ENCODE peak calls at places on chromosomes 6 and 20, in eight cellular contexts. One of them, this sample, is unnamed.

GRCh38 chr6:169173532-169174268 is 79.9 kb downstream of the THBS2 start:
- DNase-seq in right cardiac atrium: no peak
- DNase-seq in neuronal stem cell: no peak
- DNase-seq in adrenal gland: no peak
- DNase-seq in mesendoderm: no peak
- DNase-seq in heart left ventricle: no peak
- DNase-seq in A549: no peak
- DNase-seq in CD8-positive, alpha-beta T cell: no peak
- DNase-seq in this sample: peak

GRCh38 chr6:100461273-100461919 is 3.3 kb downstream of the SIM1 start:
- DNase-seq in right cardiac atrium: no peak
- DNase-seq in neuronal stem cell: peak
- DNase-seq in adrenal gland: no peak
- DNase-seq in mesendoderm: peak
- DNase-seq in heart left ventricle: no peak
- DNase-seq in A549: peak
- DNase-seq in CD8-positive, alpha-beta T cell: no peak
- DNase-seq in this sample: no peak

GRCh38 chr6:143060806-143061596 is at the start of gene AIG1:
- DNase-seq in right cardiac atrium: no peak
- DNase-seq in neuronal stem cell: peak
- DNase-seq in adrenal gland: no peak
- DNase-seq in mesendoderm: peak
- DNase-seq in heart left ventricle: peak
- DNase-seq in A549: peak
- DNase-seq in CD8-positive, alpha-beta T cell: peak
- DNase-seq in this sample: peak

GRCh38 chr6:132333639-132334516 is 67.4 kb downstream of the MOXD1 start:
- DNase-seq in right cardiac atrium: peak
- DNase-seq in neuronal stem cell: no peak
- DNase-seq in adrenal gland: peak
- DNase-seq in mesendoderm: peak
- DNase-seq in heart left ventricle: no peak
- DNase-seq in A549: peak
- DNase-seq in CD8-positive, alpha-beta T cell: no peak
- DNase-seq in this sample: no peak

GRCh38 chr6:128803911-128804310 is 79.0 kb upstream of the LAMA2 start:
- DNase-seq in right cardiac atrium: no peak
- DNase-seq in neuronal stem cell: no peak
- DNase-seq in adrenal gland: no peak
- DNase-seq in mesendoderm: no peak
- DNase-seq in heart left ventricle: no peak
- DNase-seq in A549: no peak
- DNase-seq in CD8-positive, alpha-beta T cell: no peak
- DNase-seq in this sample: no peak

GRCh38 chr6:38720295-38720694 is 5.2 kb downstream of the DNAH8 start:
- DNase-seq in right cardiac atrium: no peak
- DNase-seq in neuronal stem cell: peak
- DNase-seq in adrenal gland: no peak
- DNase-seq in mesendoderm: peak
- DNase-seq in heart left ventricle: no peak
- DNase-seq in A549: no peak
- DNase-seq in CD8-positive, alpha-beta T cell: no peak
- DNase-seq in this sample: no peak

GRCh38 chr6:105322499-105323231 is 80.2 kb downstream of the PREP start:
- DNase-seq in right cardiac atrium: no peak
- DNase-seq in neuronal stem cell: no peak
- DNase-seq in adrenal gland: no peak
- DNase-seq in mesendoderm: no peak
- DNase-seq in heart left ventricle: no peak
- DNase-seq in A549: no peak
- DNase-seq in CD8-positive, alpha-beta T cell: no peak
- DNase-seq in this sample: no peak

GRCh38 chr6:110530671-110531070 is 54.3 kb upstream of the SLC22A16 start:
- DNase-seq in right cardiac atrium: no peak
- DNase-seq in neuronal stem cell: no peak
- DNase-seq in adrenal gland: no peak
- DNase-seq in mesendoderm: no peak
- DNase-seq in heart left ventricle: no peak
- DNase-seq in A549: no peak
- DNase-seq in CD8-positive, alpha-beta T cell: no peak
- DNase-seq in this sample: no peak

GRCh38 chr6:139290787-139291294 is 957 bp downstream of the TXLNB start:
- DNase-seq in right cardiac atrium: no peak
- DNase-seq in neuronal stem cell: no peak
- DNase-seq in adrenal gland: peak
- DNase-seq in mesendoderm: no peak
- DNase-seq in heart left ventricle: no peak
- DNase-seq in A549: no peak
- DNase-seq in CD8-positive, alpha-beta T cell: peak
- DNase-seq in this sample: no peak

GRCh38 chr20:38725959-38726848 is 1.9 kb downstream of the SLC32A1 start:
- DNase-seq in right cardiac atrium: no peak
- DNase-seq in neuronal stem cell: peak
- DNase-seq in adrenal gland: no peak
- DNase-seq in mesendoderm: peak
- DNase-seq in heart left ventricle: no peak
- DNase-seq in A549: peak
- DNase-seq in CD8-positive, alpha-beta T cell: peak
- DNase-seq in this sample: no peak

GRCh38 chr6:155120034-155120433 is 124.9 kb downstream of the TIAM2 start:
- DNase-seq in right cardiac atrium: no peak
- DNase-seq in neuronal stem cell: peak
- DNase-seq in adrenal gland: no peak
- DNase-seq in mesendoderm: peak
- DNase-seq in heart left ventricle: no peak
- DNase-seq in A549: no peak
- DNase-seq in CD8-positive, alpha-beta T cell: no peak
- DNase-seq in this sample: no peak

GRCh38 chr6:152221806-152222628 is 414.5 kb downstream of the ESR1 start:
- DNase-seq in right cardiac atrium: no peak
- DNase-seq in neuronal stem cell: no peak
- DNase-seq in adrenal gland: no peak
- DNase-seq in mesendoderm: no peak
- DNase-seq in heart left ventricle: no peak
- DNase-seq in A549: no peak
- DNase-seq in CD8-positive, alpha-beta T cell: no peak
- DNase-seq in this sample: no peak

GRCh38 chr6:168962886-168963285 is 290.8 kb downstream of the THBS2 start:
- DNase-seq in right cardiac atrium: peak
- DNase-seq in neuronal stem cell: no peak
- DNase-seq in adrenal gland: no peak
- DNase-seq in mesendoderm: no peak
- DNase-seq in heart left ventricle: no peak
- DNase-seq in A549: no peak
- DNase-seq in CD8-positive, alpha-beta T cell: no peak
- DNase-seq in this sample: no peak

GRCh38 chr6:85449388-85449817 is 480 bp upstream of the NT5E start:
- DNase-seq in right cardiac atrium: peak
- DNase-seq in neuronal stem cell: peak
- DNase-seq in adrenal gland: no peak
- DNase-seq in mesendoderm: peak
- DNase-seq in heart left ventricle: no peak
- DNase-seq in A549: peak
- DNase-seq in CD8-positive, alpha-beta T cell: peak
- DNase-seq in this sample: no peak

GRCh38 chr6:86706449-86706848 is 230.9 kb upstream of the HTR1E start:
- DNase-seq in right cardiac atrium: no peak
- DNase-seq in neuronal stem cell: no peak
- DNase-seq in adrenal gland: no peak
- DNase-seq in mesendoderm: peak
- DNase-seq in heart left ventricle: no peak
- DNase-seq in A549: no peak
- DNase-seq in CD8-positive, alpha-beta T cell: no peak
- DNase-seq in this sample: no peak

GRCh38 chr20:43911066-43911465 is 3.6 kb upstream of the TOX2 start:
- DNase-seq in right cardiac atrium: no peak
- DNase-seq in neuronal stem cell: no peak
- DNase-seq in adrenal gland: no peak
- DNase-seq in mesendoderm: peak
- DNase-seq in heart left ventricle: no peak
- DNase-seq in A549: no peak
- DNase-seq in CD8-positive, alpha-beta T cell: no peak
- DNase-seq in this sample: peak

GRCh38 chr20:6095409-6095808 is 27.4 kb downstream of the FERMT1 start:
- DNase-seq in right cardiac atrium: no peak
- DNase-seq in neuronal stem cell: no peak
- DNase-seq in adrenal gland: no peak
- DNase-seq in mesendoderm: no peak
- DNase-seq in heart left ventricle: no peak
- DNase-seq in A549: no peak
- DNase-seq in CD8-positive, alpha-beta T cell: no peak
- DNase-seq in this sample: no peak
- H3K27ac ChIP-seq in right cardiac atrium: no peak
- H3K27ac ChIP-seq in neuronal stem cell: no peak
- H3K27ac ChIP-seq in adrenal gland: no peak
- H3K27ac ChIP-seq in mesendoderm: no peak
- H3K27ac ChIP-seq in heart left ventricle: no peak
- H3K27ac ChIP-seq in A549: no peak
- H3K27ac ChIP-seq in CD8-positive, alpha-beta T cell: no peak
- H3K27ac ChIP-seq in this sample: no peak

GRCh38 chr20:32416206-32416605 is 58.1 kb downstream of the ASXL1 start:
- DNase-seq in right cardiac atrium: no peak
- DNase-seq in neuronal stem cell: no peak
- DNase-seq in adrenal gland: no peak
- DNase-seq in mesendoderm: no peak
- DNase-seq in heart left ventricle: no peak
- DNase-seq in A549: no peak
- DNase-seq in CD8-positive, alpha-beta T cell: no peak
- DNase-seq in this sample: no peak

GRCh38 chr20:32415494-32415893 is 57.4 kb downstream of the ASXL1 start:
- DNase-seq in right cardiac atrium: no peak
- DNase-seq in neuronal stem cell: no peak
- DNase-seq in adrenal gland: no peak
- DNase-seq in mesendoderm: no peak
- DNase-seq in heart left ventricle: no peak
- DNase-seq in A549: no peak
- DNase-seq in CD8-positive, alpha-beta T cell: no peak
- DNase-seq in this sample: no peak

GRCh38 chr20:32406701-32407100 is 48.6 kb downstream of the ASXL1 start:
- DNase-seq in right cardiac atrium: no peak
- DNase-seq in neuronal stem cell: no peak
- DNase-seq in adrenal gland: no peak
- DNase-seq in mesendoderm: no peak
- DNase-seq in heart left ventricle: no peak
- DNase-seq in A549: no peak
- DNase-seq in CD8-positive, alpha-beta T cell: no peak
- DNase-seq in this sample: no peak

GRCh38 chr20:32411955-32412706 is 54.0 kb downstream of the ASXL1 start:
- DNase-seq in right cardiac atrium: no peak
- DNase-seq in neuronal stem cell: no peak
- DNase-seq in adrenal gland: no peak
- DNase-seq in mesendoderm: no peak
- DNase-seq in heart left ventricle: no peak
- DNase-seq in A549: no peak
- DNase-seq in CD8-positive, alpha-beta T cell: no peak
- DNase-seq in this sample: no peak
- H3K27ac ChIP-seq in right cardiac atrium: no peak
- H3K27ac ChIP-seq in neuronal stem cell: no peak
- H3K27ac ChIP-seq in adrenal gland: no peak
- H3K27ac ChIP-seq in mesendoderm: no peak
- H3K27ac ChIP-seq in heart left ventricle: no peak
- H3K27ac ChIP-seq in A549: no peak
- H3K27ac ChIP-seq in CD8-positive, alpha-beta T cell: no peak
- H3K27ac ChIP-seq in this sample: no peak

DNA sequence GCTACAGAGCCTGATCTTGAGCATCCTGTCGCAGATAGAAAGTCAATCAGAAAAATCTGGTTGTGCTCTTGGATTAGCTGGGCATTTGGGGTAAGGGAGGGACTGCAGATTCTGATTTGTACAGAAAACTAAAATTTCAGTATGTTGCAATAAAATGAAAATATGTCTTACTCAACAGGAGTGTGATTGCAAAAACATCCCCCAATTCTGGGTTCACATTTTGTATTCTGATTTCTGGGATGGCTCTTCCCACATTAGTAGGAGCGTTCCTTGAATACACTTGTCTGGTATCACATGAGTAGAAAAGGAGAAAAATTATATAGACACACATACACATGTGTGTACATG is 40.5 kb downstream of the PANK2 start:
- DNase-seq in right cardiac atrium: no peak
- DNase-seq in neuronal stem cell: no peak
- DNase-seq in adrenal gland: no peak
- DNase-seq in mesendoderm: no peak
- DNase-seq in heart left ventricle: no peak
- DNase-seq in A549: no peak
- DNase-seq in CD8-positive, alpha-beta T cell: no peak
- DNase-seq in this sample: no peak
- H3K27ac ChIP-seq in right cardiac atrium: peak
- H3K27ac ChIP-seq in neuronal stem cell: no peak
- H3K27ac ChIP-seq in adrenal gland: no peak
- H3K27ac ChIP-seq in mesendoderm: no peak
- H3K27ac ChIP-seq in heart left ventricle: no peak
- H3K27ac ChIP-seq in A549: no peak
- H3K27ac ChIP-seq in CD8-positive, alpha-beta T cell: no peak
- H3K27ac ChIP-seq in this sample: peak

GRCh38 chr20:2112910-2113309 is 11.3 kb downstream of the STK35 start:
- DNase-seq in right cardiac atrium: no peak
- DNase-seq in neuronal stem cell: no peak
- DNase-seq in adrenal gland: no peak
- DNase-seq in mesendoderm: no peak
- DNase-seq in heart left ventricle: no peak
- DNase-seq in A549: no peak
- DNase-seq in CD8-positive, alpha-beta T cell: no peak
- DNase-seq in this sample: no peak

GRCh38 chr20:2116170-2116940 is 14.7 kb downstream of the STK35 start:
- DNase-seq in right cardiac atrium: no peak
- DNase-seq in neuronal stem cell: no peak
- DNase-seq in adrenal gland: no peak
- DNase-seq in mesendoderm: no peak
- DNase-seq in heart left ventricle: no peak
- DNase-seq in A549: no peak
- DNase-seq in CD8-positive, alpha-beta T cell: no peak
- DNase-seq in this sample: no peak

GRCh38 chr20:2114560-2114959 is 12.9 kb downstream of the STK35 start:
- DNase-seq in right cardiac atrium: no peak
- DNase-seq in neuronal stem cell: no peak
- DNase-seq in adrenal gland: no peak
- DNase-seq in mesendoderm: no peak
- DNase-seq in heart left ventricle: no peak
- DNase-seq in A549: no peak
- DNase-seq in CD8-positive, alpha-beta T cell: no peak
- DNase-seq in this sample: no peak

GRCh38 chr20:2114990-2115681 is 13.5 kb downstream of the STK35 start:
- DNase-seq in right cardiac atrium: no peak
- DNase-seq in neuronal stem cell: no peak
- DNase-seq in adrenal gland: no peak
- DNase-seq in mesendoderm: no peak
- DNase-seq in heart left ventricle: no peak
- DNase-seq in A549: no peak
- DNase-seq in CD8-positive, alpha-beta T cell: no peak
- DNase-seq in this sample: no peak

DNA sequence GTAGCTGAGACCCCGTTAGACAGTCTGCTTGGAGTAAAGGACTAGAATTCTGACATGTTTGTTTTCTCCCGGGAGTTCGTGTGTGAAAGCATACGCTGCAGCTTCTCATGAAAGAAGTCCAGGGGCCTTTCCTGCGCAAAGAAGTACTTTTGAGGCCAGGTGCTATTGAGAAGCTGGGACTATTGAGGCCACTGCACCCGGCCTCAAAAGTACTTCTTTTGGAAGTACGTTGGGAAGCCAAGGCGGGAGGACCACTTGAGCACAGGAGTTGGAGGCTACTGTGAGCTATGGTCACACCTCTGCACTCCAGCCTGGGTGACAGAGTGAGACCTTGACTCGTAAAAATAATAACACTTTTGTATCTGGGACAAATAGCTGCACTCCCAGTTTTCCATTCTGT is 12.5 kb downstream of the STK35 start:
- DNase-seq in right cardiac atrium: no peak
- DNase-seq in neuronal stem cell: no peak
- DNase-seq in adrenal gland: no peak
- DNase-seq in mesendoderm: no peak
- DNase-seq in heart left ventricle: no peak
- DNase-seq in A549: no peak
- DNase-seq in CD8-positive, alpha-beta T cell: no peak
- DNase-seq in this sample: no peak
- H3K27ac ChIP-seq in right cardiac atrium: no peak
- H3K27ac ChIP-seq in neuronal stem cell: no peak
- H3K27ac ChIP-seq in adrenal gland: peak
- H3K27ac ChIP-seq in mesendoderm: no peak
- H3K27ac ChIP-seq in heart left ventricle: peak
- H3K27ac ChIP-seq in A549: no peak
- H3K27ac ChIP-seq in CD8-positive, alpha-beta T cell: no peak
- H3K27ac ChIP-seq in this sample: no peak

This sample was measured in lung.